ENCODE peak calls at places on chromosome 6, in nine cellular contexts. L is fibroblast of lung, R is PC-3, C is mammary epithelial cell, K is PC-9, D is HCT116, X is SK-N-SH, N is neural progenitor cell, Q is Karpas-422. S is an unnamed sample.

GRCh38 chr6:129832299-129832698 is 28.8 kb downstream of the TMEM244 start:
- DNase-seq in L (no peak), R (no peak), C (no peak), K (no peak), D (no peak), X (no peak), N (no peak), Q (no peak), S (no peak)

GRCh38 chr6:18997375-18997826 is 610.3 kb downstream of the RNF144B start:
- DNase-seq in L (peak; percentile 65), R (peak; percentile 79), C (peak; percentile 40), K (peak; percentile 17), D (peak; percentile 52), X (peak; percentile 31), N (peak; percentile 76), Q (peak; percentile 71), S (peak; percentile 47)

GRCh38 chr6:71393471-71393870 is 104.9 kb downstream of the OGFRL1 start:
- DNase-seq in L (peak; percentile 43), R (peak; percentile 61), C (no peak), K (no peak), D (no peak), X (no peak), N (no peak), Q (no peak), S (no peak)

GRCh38 chr6:71721642-71722041 is 164.7 kb upstream of the RIMS1 start:
- DNase-seq in L (no peak), R (no peak), C (no peak), K (no peak), D (no peak), X (no peak), N (no peak), Q (no peak), S (peak; percentile 57)

GRCh38 chr6:137870744-137871247 is 3.7 kb downstream of the TNFAIP3 start:
- DNase-seq in L (no peak), R (no peak), C (peak; percentile 74), K (no peak), D (no peak), X (no peak), N (peak; percentile 65), Q (no peak), S (no peak)

GRCh38 chr6:113805167-113805835 is 51.8 kb upstream of the MARCKS start:
- DNase-seq in L (peak; percentile 35), R (no peak), C (no peak), K (no peak), D (no peak), X (no peak), N (no peak), Q (no peak), S (no peak)

GRCh38 chr6:2733324-2733723 is 17.4 kb downstream of the MYLK4 start:
- DNase-seq in L (no peak), R (no peak), C (no peak), K (no peak), D (no peak), X (no peak), N (no peak), Q (peak; percentile 87), S (peak; percentile 46)

GRCh38 chr6:54801669-54802068 is 44.9 kb upstream of the FAM83B start:
- DNase-seq in L (peak; percentile 96), R (peak; percentile 80), C (peak; percentile 76), K (no peak), D (peak; percentile 83), X (no peak), N (no peak), Q (no peak), S (peak; percentile 86)

GRCh38 chr6:154266560-154267134 is 90.0 kb downstream of the IPCEF1 start:
- DNase-seq in L (no peak), R (no peak), C (no peak), K (no peak), D (no peak), X (no peak), N (no peak), Q (no peak), S (no peak)

GRCh38 chr6:43804550-43805223 is 34.7 kb downstream of the VEGFA start:
- DNase-seq in L (no peak), R (no peak), C (no peak), K (peak; percentile 56), D (no peak), X (no peak), N (no peak), Q (no peak), S (no peak)

GRCh38 chr6:97842536-97842935 is 559.5 kb upstream of the MMS22L start:
- DNase-seq in L (no peak), R (no peak), C (no peak), K (no peak), D (no peak), X (no peak), N (no peak), Q (no peak), S (no peak)

GRCh38 chr6:148251286-148251685 is 91.4 kb upstream of the SASH1 start:
- DNase-seq in L (peak; percentile 79), R (peak; percentile 56), C (peak; percentile 52), K (no peak), D (no peak), X (no peak), N (peak; percentile 35), Q (peak; percentile 77), S (peak; percentile 59)

GRCh38 chr6:43977404-43978111 is 149.7 kb downstream of the MRPL14 start:
- DNase-seq in L (no peak), R (no peak), C (no peak), K (no peak), D (no peak), X (no peak), N (no peak), Q (no peak), S (no peak)

GRCh38 chr6:110490110-110490509 is 13.7 kb upstream of the SLC22A16 start:
- DNase-seq in L (no peak), R (no peak), C (no peak), K (no peak), D (no peak), X (no peak), N (no peak), Q (no peak), S (no peak)

GRCh38 chr6:8329592-8329991 is 105.8 kb downstream of the SLC35B3 start:
- DNase-seq in L (no peak), R (no peak), C (no peak), K (no peak), D (no peak), X (no peak), N (peak; percentile 59), Q (no peak), S (no peak)

GRCh38 chr6:53250761-53251672 is 97.7 kb downstream of the ELOVL5 start:
- DNase-seq in L (peak; percentile 21), R (peak; percentile 57), C (peak; percentile 22), K (no peak), D (no peak), X (no peak), N (no peak), Q (no peak), S (peak; percentile 26)

GRCh38 chr6:3288711-3289663 is 30.2 kb downstream of the PSMG4 start:
- DNase-seq in L (no peak), R (no peak), C (no peak), K (no peak), D (no peak), X (no peak), N (no peak), Q (no peak), S (no peak)

GRCh38 chr6:151240036-151240685 is 394 bp downstream of the AKAP12 start:
- DNase-seq in L (peak; percentile 83), R (peak; percentile 43), C (peak; percentile 45), K (peak; percentile 45), D (peak; percentile 59), X (peak; percentile 84), N (peak; percentile 96), Q (no peak), S (peak; percentile 69)

DNA sequence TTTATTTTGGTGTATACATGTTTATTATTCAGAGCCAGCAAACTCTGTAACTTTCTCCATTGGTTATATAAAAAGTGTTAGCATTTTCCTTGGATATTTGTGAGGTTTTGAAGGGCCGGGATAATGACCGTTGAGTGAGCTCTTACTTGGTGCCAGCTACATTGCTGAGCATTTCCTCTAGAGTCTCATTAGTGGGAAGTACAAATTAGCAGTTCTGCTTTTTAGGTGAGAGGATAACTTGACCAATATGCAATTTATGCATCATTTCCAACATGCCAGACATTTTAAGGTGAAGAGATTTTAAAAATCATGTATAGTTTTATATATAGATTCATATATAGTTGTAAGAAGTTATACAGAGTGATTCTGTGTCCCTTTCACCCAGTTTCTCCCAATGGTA is 84.3 kb downstream of the CARMIL1 start:
- DNase-seq in L (no peak), R (no peak), C (no peak), K (no peak), D (no peak), X (no peak), N (no peak), Q (no peak), S (no peak)
- H2AFZ ChIP-seq in L (no peak overlapping the region), R (no peak overlapping the region), C (no peak overlapping the region), K (no peak overlapping the region), D (no peak overlapping the region), X (no peak overlapping the region), N (no peak overlapping the region), Q (no peak overlapping the region), S (no peak overlapping the region)

GRCh38 chr6:4338884-4339283 is 203.5 kb upstream of the ECI2 start:
- DNase-seq in L (no peak), R (no peak), C (no peak), K (no peak), D (no peak), X (no peak), N (no peak), Q (no peak), S (no peak)
- H3K4me2 ChIP-seq in L (no peak overlapping the region), R (no peak overlapping the region), C (no peak overlapping the region), K (no peak overlapping the region), D (no peak overlapping the region), X (no peak overlapping the region), N (no peak overlapping the region), Q (no peak overlapping the region), S (no peak overlapping the region)

GRCh38 chr6:159830481-159831372 is 30.7 kb downstream of the PNLDC1 start:
- DNase-seq in L (no peak), R (no peak), C (no peak), K (no peak), D (no peak), X (no peak), N (no peak), Q (no peak), S (no peak)

GRCh38 chr6:159831373-159831679 is 31.2 kb downstream of the PNLDC1 start:
- DNase-seq in L (no peak), R (no peak), C (no peak), K (no peak), D (no peak), X (no peak), N (no peak), Q (no peak), S (no peak)

GRCh38 chr6:159826968-159827647 is 27.0 kb downstream of the PNLDC1 start:
- DNase-seq in L (no peak), R (no peak), C (no peak), K (no peak), D (no peak), X (no peak), N (no peak), Q (no peak), S (no peak)

GRCh38 chr6:159828074-159828473 is 28.0 kb downstream of the PNLDC1 start:
- DNase-seq in L (no peak), R (no peak), C (no peak), K (no peak), D (no peak), X (no peak), N (no peak), Q (no peak), S (peak; percentile 4)

GRCh38 chr6:159829515-159829914 is 29.4 kb downstream of the PNLDC1 start:
- DNase-seq in L (no peak), R (no peak), C (no peak), K (no peak), D (no peak), X (no peak), N (no peak), Q (peak; percentile 50), S (no peak)
- H2AFZ ChIP-seq in L (no peak overlapping the region), R (no peak overlapping the region), C (peak overlapping the region; percentile 35), K (no peak overlapping the region), D (no peak overlapping the region), X (peak overlapping the region; percentile 35), N (peak overlapping the region; percentile 71), Q (no peak overlapping the region), S (peak overlapping the region; percentile 37)

GRCh38 chr6:149334201-149334600 is 16.7 kb downstream of the TAB2 start:
- DNase-seq in L (peak; percentile 57), R (peak; percentile 80), C (peak; percentile 62), K (no peak), D (no peak), X (no peak), N (no peak), Q (no peak), S (peak; percentile 51)
- H3K4me2 ChIP-seq in L (no peak overlapping the region), R (peak overlapping the region; percentile 64), C (peak overlapping the region; percentile 69), K (peak overlapping the region; percentile 39), D (peak overlapping the region; percentile 66), X (peak overlapping the region; percentile 41), N (no peak overlapping the region), Q (no peak overlapping the region), S (peak overlapping the region; percentile 68)

S was measured in astrocyte.